ENCODE peak calls at places on chromosome 6, in nine cellular contexts. One of them, this sample, is unnamed.

GRCh38 chr6:131643262-131643631 is 6.1 kb downstream of the ENPP3 start:
- DNase-seq in heart right ventricle: no peak
- DNase-seq in fibroblast of pulmonary artery: no peak
- DNase-seq in uterus: no peak
- DNase-seq in esophagus squamous epithelium: no peak
- DNase-seq in cardiac muscle cell: no peak
- DNase-seq in dorsolateral prefrontal cortex: no peak
- DNase-seq in heart left ventricle: no peak
- DNase-seq in brain microvascular endothelial cell: no peak
- DNase-seq in this sample: no peak

GRCh38 chr6:52231411-52232127 is 12.7 kb downstream of the IL17F start:
- DNase-seq in heart left ventricle: no peak
- DNase-seq in dorsolateral prefrontal cortex: no peak
- DNase-seq in heart right ventricle: no peak
- DNase-seq in uterus: no peak
- DNase-seq in fibroblast of pulmonary artery: no peak
- DNase-seq in esophagus squamous epithelium: no peak
- DNase-seq in cardiac muscle cell: peak
- DNase-seq in brain microvascular endothelial cell: no peak
- DNase-seq in this sample: no peak

GRCh38 chr6:117423754-117424153 is 2.0 kb downstream of the ROS1 start:
- DNase-seq in fibroblast of pulmonary artery: no peak
- DNase-seq in esophagus squamous epithelium: no peak
- DNase-seq in dorsolateral prefrontal cortex: peak
- DNase-seq in heart right ventricle: no peak
- DNase-seq in cardiac muscle cell: no peak
- DNase-seq in brain microvascular endothelial cell: no peak
- DNase-seq in heart left ventricle: no peak
- DNase-seq in uterus: no peak
- DNase-seq in this sample: no peak

GRCh38 chr6:151589667-151590066 is 95.8 kb downstream of the CCDC170 start:
- DNase-seq in dorsolateral prefrontal cortex: no peak
- DNase-seq in fibroblast of pulmonary artery: no peak
- DNase-seq in cardiac muscle cell: no peak
- DNase-seq in brain microvascular endothelial cell: no peak
- DNase-seq in heart right ventricle: no peak
- DNase-seq in esophagus squamous epithelium: no peak
- DNase-seq in heart left ventricle: no peak
- DNase-seq in uterus: no peak
- DNase-seq in this sample: no peak

GRCh38 chr6:164570791-164571190 is 738.6 kb downstream of the C6orf118 start:
- DNase-seq in heart right ventricle: no peak
- DNase-seq in brain microvascular endothelial cell: no peak
- DNase-seq in dorsolateral prefrontal cortex: no peak
- DNase-seq in fibroblast of pulmonary artery: no peak
- DNase-seq in cardiac muscle cell: no peak
- DNase-seq in esophagus squamous epithelium: no peak
- DNase-seq in heart left ventricle: no peak
- DNase-seq in uterus: no peak
- DNase-seq in this sample: no peak

GRCh38 chr6:92124126-92124525 is 1295.2 kb downstream of the EPHA7 start:
- DNase-seq in esophagus squamous epithelium: no peak
- DNase-seq in cardiac muscle cell: peak
- DNase-seq in uterus: no peak
- DNase-seq in brain microvascular endothelial cell: peak
- DNase-seq in heart right ventricle: no peak
- DNase-seq in dorsolateral prefrontal cortex: no peak
- DNase-seq in heart left ventricle: no peak
- DNase-seq in fibroblast of pulmonary artery: peak
- DNase-seq in this sample: peak

GRCh38 chr6:75609639-75610590 is 8.2 kb downstream of the SENP6 start:
- DNase-seq in brain microvascular endothelial cell: no peak
- DNase-seq in esophagus squamous epithelium: no peak
- DNase-seq in heart right ventricle: no peak
- DNase-seq in uterus: no peak
- DNase-seq in fibroblast of pulmonary artery: no peak
- DNase-seq in heart left ventricle: no peak
- DNase-seq in dorsolateral prefrontal cortex: no peak
- DNase-seq in cardiac muscle cell: no peak
- DNase-seq in this sample: no peak

GRCh38 chr6:87922947-87923330 is 124.7 kb upstream of the SPACA1 start:
- DNase-seq in heart left ventricle: no peak
- DNase-seq in heart right ventricle: no peak
- DNase-seq in fibroblast of pulmonary artery: no peak
- DNase-seq in cardiac muscle cell: no peak
- DNase-seq in esophagus squamous epithelium: no peak
- DNase-seq in uterus: no peak
- DNase-seq in dorsolateral prefrontal cortex: no peak
- DNase-seq in brain microvascular endothelial cell: no peak
- DNase-seq in this sample: no peak

GRCh38 chr6:85677243-85677956 is 34.7 kb upstream of the SYNCRIP start:
- DNase-seq in esophagus squamous epithelium: no peak
- DNase-seq in heart left ventricle: no peak
- DNase-seq in dorsolateral prefrontal cortex: no peak
- DNase-seq in cardiac muscle cell: no peak
- DNase-seq in uterus: no peak
- DNase-seq in brain microvascular endothelial cell: no peak
- DNase-seq in heart right ventricle: no peak
- DNase-seq in fibroblast of pulmonary artery: peak
- DNase-seq in this sample: peak

GRCh38 chr6:117677553-117678131 is 2.4 kb downstream of the NUS1 start:
- DNase-seq in heart right ventricle: no peak
- DNase-seq in heart left ventricle: no peak
- DNase-seq in dorsolateral prefrontal cortex: no peak
- DNase-seq in fibroblast of pulmonary artery: peak
- DNase-seq in esophagus squamous epithelium: no peak
- DNase-seq in cardiac muscle cell: no peak
- DNase-seq in brain microvascular endothelial cell: peak
- DNase-seq in uterus: no peak
- DNase-seq in this sample: peak

GRCh38 chr6:108561742-108562502 is 1.2 kb downstream of the FOXO3 start:
- DNase-seq in heart right ventricle: peak
- DNase-seq in brain microvascular endothelial cell: no peak
- DNase-seq in esophagus squamous epithelium: no peak
- DNase-seq in dorsolateral prefrontal cortex: peak
- DNase-seq in heart left ventricle: no peak
- DNase-seq in uterus: peak
- DNase-seq in cardiac muscle cell: peak
- DNase-seq in fibroblast of pulmonary artery: no peak
- DNase-seq in this sample: no peak

DNA sequence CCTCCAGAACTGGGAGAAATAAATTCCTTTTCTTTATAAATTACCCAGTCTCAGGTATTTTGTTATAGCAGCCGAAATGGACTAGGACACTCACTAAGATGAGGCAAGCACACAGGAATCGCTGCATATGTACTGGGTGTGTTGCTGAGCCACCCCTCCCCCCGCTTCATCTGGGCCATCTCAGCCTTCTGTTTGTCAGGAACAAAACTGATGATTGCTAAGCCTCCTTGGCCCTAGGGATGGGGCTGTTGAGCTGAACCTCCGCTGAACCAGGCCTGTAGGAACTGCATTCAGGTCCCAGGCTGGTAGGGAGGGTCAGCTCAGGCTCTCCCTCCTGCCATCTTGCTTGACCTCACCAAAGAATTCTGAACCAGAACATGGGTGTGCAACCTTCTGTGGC is 108.6 kb downstream of the MAP3K7 start:
- DNase-seq in fibroblast of pulmonary artery: no peak
- DNase-seq in heart right ventricle: no peak
- DNase-seq in esophagus squamous epithelium: no peak
- DNase-seq in brain microvascular endothelial cell: no peak
- DNase-seq in dorsolateral prefrontal cortex: no peak
- DNase-seq in heart left ventricle: no peak
- DNase-seq in cardiac muscle cell: no peak
- DNase-seq in uterus: no peak
- DNase-seq in this sample: no peak
- TF ChIP-seq CTCF in fibroblast of pulmonary artery: no peak
- TF ChIP-seq CTCF in heart right ventricle: no peak
- TF ChIP-seq CTCF in esophagus squamous epithelium: no peak
- TF ChIP-seq CTCF in brain microvascular endothelial cell: peak
- TF ChIP-seq CTCF in dorsolateral prefrontal cortex: no peak
- TF ChIP-seq CTCF in heart left ventricle: no peak
- TF ChIP-seq CTCF in cardiac muscle cell: no peak
- TF ChIP-seq CTCF in uterus: no peak
- TF ChIP-seq CTCF in this sample: peak

GRCh38 chr6:2841264-2842138 is at the start of gene SERPINB1:
- DNase-seq in fibroblast of pulmonary artery: peak
- DNase-seq in esophagus squamous epithelium: peak
- DNase-seq in heart left ventricle: peak
- DNase-seq in brain microvascular endothelial cell: peak
- DNase-seq in dorsolateral prefrontal cortex: peak
- DNase-seq in uterus: peak
- DNase-seq in heart right ventricle: peak
- DNase-seq in cardiac muscle cell: peak
- DNase-seq in this sample: peak

GRCh38 chr6:2839195-2839981 is 2.3 kb downstream of the SERPINB1 start:
- DNase-seq in heart right ventricle: no peak
- DNase-seq in esophagus squamous epithelium: no peak
- DNase-seq in uterus: no peak
- DNase-seq in dorsolateral prefrontal cortex: no peak
- DNase-seq in heart left ventricle: peak
- DNase-seq in brain microvascular endothelial cell: peak
- DNase-seq in fibroblast of pulmonary artery: peak
- DNase-seq in cardiac muscle cell: no peak
- DNase-seq in this sample: peak

GRCh38 chr6:2842139-2842552 is 483 bp upstream of the SERPINB1 start:
- DNase-seq in cardiac muscle cell: no peak
- DNase-seq in brain microvascular endothelial cell: no peak
- DNase-seq in fibroblast of pulmonary artery: no peak
- DNase-seq in esophagus squamous epithelium: no peak
- DNase-seq in dorsolateral prefrontal cortex: no peak
- DNase-seq in uterus: no peak
- DNase-seq in heart left ventricle: no peak
- DNase-seq in heart right ventricle: no peak
- DNase-seq in this sample: no peak

GRCh38 chr6:2839982-2840793 is 1.5 kb downstream of the SERPINB1 start:
- DNase-seq in dorsolateral prefrontal cortex: peak
- DNase-seq in cardiac muscle cell: no peak
- DNase-seq in uterus: no peak
- DNase-seq in heart right ventricle: no peak
- DNase-seq in fibroblast of pulmonary artery: no peak
- DNase-seq in esophagus squamous epithelium: no peak
- DNase-seq in heart left ventricle: no peak
- DNase-seq in brain microvascular endothelial cell: no peak
- DNase-seq in this sample: no peak

DNA sequence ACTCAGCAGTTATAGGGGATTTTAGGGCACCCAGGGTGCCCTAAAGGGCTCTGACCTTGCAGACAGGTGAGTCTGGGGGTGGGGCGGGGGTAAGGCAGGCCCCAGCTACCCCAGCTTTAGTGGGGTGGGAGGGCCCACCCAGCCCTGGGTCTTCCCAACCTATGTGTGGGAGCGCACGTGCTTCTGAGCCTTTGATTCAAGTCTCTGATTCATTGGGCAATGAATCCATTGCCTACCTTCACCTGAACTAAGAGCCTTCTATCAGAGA is 935 bp downstream of the SERPINB1 start:
- DNase-seq in esophagus squamous epithelium: no peak
- DNase-seq in fibroblast of pulmonary artery: no peak
- DNase-seq in heart right ventricle: no peak
- DNase-seq in brain microvascular endothelial cell: no peak
- DNase-seq in dorsolateral prefrontal cortex: no peak
- DNase-seq in uterus: no peak
- DNase-seq in heart left ventricle: no peak
- DNase-seq in cardiac muscle cell: no peak
- DNase-seq in this sample: no peak
- H3K4me3 ChIP-seq in esophagus squamous epithelium: peak
- H3K4me3 ChIP-seq in fibroblast of pulmonary artery: peak
- H3K4me3 ChIP-seq in heart right ventricle: peak
- H3K4me3 ChIP-seq in brain microvascular endothelial cell: peak
- H3K4me3 ChIP-seq in dorsolateral prefrontal cortex: peak
- H3K4me3 ChIP-seq in uterus: peak
- H3K4me3 ChIP-seq in heart left ventricle: peak
- H3K4me3 ChIP-seq in cardiac muscle cell: peak
- H3K4me3 ChIP-seq in this sample: peak

DNA sequence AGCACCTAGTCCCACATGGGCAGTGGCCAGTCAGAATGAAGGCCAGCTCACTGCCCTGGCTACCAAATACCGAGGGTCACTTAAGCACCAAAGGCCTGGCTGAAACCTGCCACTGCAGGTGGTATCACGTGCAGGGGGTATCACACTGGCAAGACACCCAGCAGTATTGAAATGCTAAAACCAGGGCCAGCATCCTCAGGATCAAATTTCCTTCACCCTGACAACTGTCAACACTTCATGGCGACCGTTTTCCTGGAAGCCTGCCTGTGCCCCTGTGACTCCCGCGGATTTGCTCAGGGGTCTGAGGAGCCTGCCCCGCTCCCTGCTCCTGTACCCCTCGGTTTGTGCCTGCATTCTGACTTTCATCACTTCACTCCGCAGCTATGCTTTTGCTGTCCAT is 151.1 kb downstream of the TTLL2 start:
- DNase-seq in cardiac muscle cell: peak
- DNase-seq in dorsolateral prefrontal cortex: no peak
- DNase-seq in esophagus squamous epithelium: no peak
- DNase-seq in heart right ventricle: no peak
- DNase-seq in uterus: no peak
- DNase-seq in heart left ventricle: no peak
- DNase-seq in fibroblast of pulmonary artery: no peak
- DNase-seq in brain microvascular endothelial cell: no peak
- DNase-seq in this sample: no peak
- TF ChIP-seq CTCF in cardiac muscle cell: no peak
- TF ChIP-seq CTCF in dorsolateral prefrontal cortex: no peak
- TF ChIP-seq CTCF in esophagus squamous epithelium: no peak
- TF ChIP-seq CTCF in heart right ventricle: no peak
- TF ChIP-seq CTCF in uterus: no peak
- TF ChIP-seq CTCF in heart left ventricle: no peak
- TF ChIP-seq CTCF in fibroblast of pulmonary artery: no peak
- TF ChIP-seq CTCF in brain microvascular endothelial cell: no peak
- TF ChIP-seq CTCF in this sample: no peak

GRCh38 chr6:69816017-69816416 is 19.2 kb upstream of the LMBRD1 start:
- DNase-seq in dorsolateral prefrontal cortex: no peak
- DNase-seq in brain microvascular endothelial cell: no peak
- DNase-seq in cardiac muscle cell: no peak
- DNase-seq in fibroblast of pulmonary artery: no peak
- DNase-seq in heart left ventricle: no peak
- DNase-seq in heart right ventricle: no peak
- DNase-seq in uterus: no peak
- DNase-seq in esophagus squamous epithelium: no peak
- DNase-seq in this sample: no peak

GRCh38 chr6:69819138-69819537 is 22.3 kb upstream of the LMBRD1 start:
- DNase-seq in heart right ventricle: no peak
- DNase-seq in dorsolateral prefrontal cortex: no peak
- DNase-seq in brain microvascular endothelial cell: no peak
- DNase-seq in uterus: no peak
- DNase-seq in fibroblast of pulmonary artery: no peak
- DNase-seq in esophagus squamous epithelium: no peak
- DNase-seq in cardiac muscle cell: no peak
- DNase-seq in heart left ventricle: no peak
- DNase-seq in this sample: no peak

GRCh38 chr6:69818223-69818930 is 21.6 kb upstream of the LMBRD1 start:
- DNase-seq in dorsolateral prefrontal cortex: no peak
- DNase-seq in esophagus squamous epithelium: no peak
- DNase-seq in heart left ventricle: no peak
- DNase-seq in cardiac muscle cell: no peak
- DNase-seq in uterus: no peak
- DNase-seq in fibroblast of pulmonary artery: no peak
- DNase-seq in heart right ventricle: no peak
- DNase-seq in brain microvascular endothelial cell: no peak
- DNase-seq in this sample: no peak

GRCh38 chr6:69817358-69817757 is 20.5 kb upstream of the LMBRD1 start:
- DNase-seq in esophagus squamous epithelium: no peak
- DNase-seq in dorsolateral prefrontal cortex: no peak
- DNase-seq in brain microvascular endothelial cell: no peak
- DNase-seq in fibroblast of pulmonary artery: no peak
- DNase-seq in heart right ventricle: no peak
- DNase-seq in cardiac muscle cell: no peak
- DNase-seq in heart left ventricle: no peak
- DNase-seq in uterus: no peak
- DNase-seq in this sample: no peak

GRCh38 chr6:69816569-69816968 is 19.8 kb upstream of the LMBRD1 start:
- DNase-seq in heart right ventricle: no peak
- DNase-seq in brain microvascular endothelial cell: no peak
- DNase-seq in fibroblast of pulmonary artery: no peak
- DNase-seq in dorsolateral prefrontal cortex: no peak
- DNase-seq in cardiac muscle cell: peak
- DNase-seq in uterus: no peak
- DNase-seq in esophagus squamous epithelium: no peak
- DNase-seq in heart left ventricle: no peak
- DNase-seq in this sample: no peak
- H3K4me3 ChIP-seq in heart right ventricle: no peak
- H3K4me3 ChIP-seq in brain microvascular endothelial cell: no peak
- H3K4me3 ChIP-seq in fibroblast of pulmonary artery: no peak
- H3K4me3 ChIP-seq in dorsolateral prefrontal cortex: no peak
- H3K4me3 ChIP-seq in cardiac muscle cell: no peak
- H3K4me3 ChIP-seq in uterus: no peak
- H3K4me3 ChIP-seq in esophagus squamous epithelium: no peak
- H3K4me3 ChIP-seq in heart left ventricle: no peak
- H3K4me3 ChIP-seq in this sample: no peak